ENCODE peak calls at places on chromosomes 13 and 19, in four cellular contexts. W is NB4, S is AG04449, U is stomach. G is an unnamed sample.

GRCh38 chr13:50208826-50209335 is 193.6 kb downstream of the KCNRG start:
- DNase-seq in U (peak), S (peak), W (peak), G (peak)

GRCh38 chr19:4587527-4587926 is 28.0 kb upstream of the SEMA6B start:
- DNase-seq in W (no peak), U (no peak), S (no peak), G (no peak)

GRCh38 chr13:48615017-48615416 is 38.7 kb upstream of the CYSLTR2 start:
- DNase-seq in W (peak), S (no peak), U (no peak), G (no peak)

GRCh38 chr19:5128251-5128931 is 159.5 kb downstream of the KDM4B start:
- DNase-seq in W (no peak), U (peak), S (no peak), G (no peak)

GRCh38 chr13:99356216-99357089 is 49.3 kb upstream of the GPR183 start:
- DNase-seq in U (no peak), S (no peak), W (no peak), G (peak)

GRCh38 chr19:35240322-35240721 is 8.5 kb upstream of the LSR start:
- DNase-seq in W (no peak), S (no peak), U (no peak), G (no peak)

GRCh38 chr13:106284358-106284757 is 251.1 kb downstream of the EFNB2 start:
- DNase-seq in U (no peak), W (no peak), S (peak), G (no peak)

GRCh38 chr13:31172535-31172934 is 10.8 kb upstream of the HSPH1 start:
- DNase-seq in S (peak), U (no peak), W (no peak), G (no peak)

GRCh38 chr13:114108141-114108761 is 24.2 kb downstream of the RASA3 start:
- DNase-seq in W (no peak), U (no peak), S (no peak), G (no peak)

GRCh38 chr19:46828484-46828883 is 22.2 kb downstream of the AP2S1 start:
- DNase-seq in U (no peak), S (no peak), W (no peak), G (no peak)

GRCh38 chr19:50331187-50332013 is 2.2 kb upstream of the KCNC3 start:
- DNase-seq in S (no peak), U (no peak), W (no peak), G (peak)

GRCh38 chr19:14476663-14477401 is 1.7 kb upstream of the PTGER1 start:
- DNase-seq in S (no peak), U (peak), W (peak), G (no peak)

GRCh38 chr13:48493851-48494250 is 39.0 kb downstream of the RCBTB2 start:
- DNase-seq in W (no peak), U (no peak), S (no peak), G (no peak)

GRCh38 chr13:97256343-97256783 is 34.2 kb downstream of the MBNL2 start:
- DNase-seq in S (peak), U (no peak), W (no peak), G (no peak)

GRCh38 chr19:5130371-5131030 is 161.6 kb downstream of the KDM4B start:
- DNase-seq in U (no peak), W (no peak), S (no peak), G (peak)

GRCh38 chr19:29454109-29454508 is 71.7 kb upstream of the VSTM2B start:
- DNase-seq in S (no peak), U (no peak), W (no peak), G (no peak)

GRCh38 chr13:95858286-95859075 is 181.5 kb downstream of the DNAJC3 start:
- DNase-seq in W (no peak), U (no peak), S (no peak), G (no peak)

GRCh38 chr19:3350014-3350663 is 16.2 kb upstream of the NFIC start:
- DNase-seq in U (peak), W (no peak), S (no peak), G (no peak)

GRCh38 chr19:38786572-38787265 is 2.3 kb upstream of the LGALS7B start:
- DNase-seq in W (no peak), U (no peak), S (no peak), G (no peak)

GRCh38 chr19:49700563-49700962 is 9.6 kb downstream of the CPT1C start:
- DNase-seq in U (no peak), W (no peak), S (no peak), G (no peak)

GRCh38 chr19:46435009-46435408 is 6.3 kb upstream of the PNMA8C start:
- DNase-seq in U (no peak), S (no peak), W (no peak), G (no peak)

GRCh38 chr19:5436101-5436947 is 18.9 kb upstream of the ZNRF4 start:
- DNase-seq in W (no peak), U (no peak), S (peak), G (no peak)

GRCh38 chr19:33114302-33114701 is 17.6 kb upstream of the WDR88 start:
- DNase-seq in W (no peak), S (no peak), U (no peak), G (no peak)

GRCh38 chr13:80904386-80904785 is 563.5 kb upstream of the SPRY2 start:
- DNase-seq in S (no peak), W (no peak), U (no peak), G (no peak)

GRCh38 chr19:2613507-2614295 is 88.8 kb downstream of the GNG7 start:
- DNase-seq in W (peak), S (no peak), U (peak), G (peak)

GRCh38 chr13:102799544-102800144 is 725 bp downstream of the BIVM start:
- DNase-seq in W (no peak), S (no peak), U (peak), G (peak)

GRCh38 chr19:489418-490196 is 6.7 kb upstream of the MADCAM1 start:
- DNase-seq in U (no peak), S (no peak), W (no peak), G (no peak)

GRCh38 chr19:39497850-39498261 is 891 bp upstream of the DLL3 start:
- DNase-seq in U (no peak), W (peak), S (no peak), G (peak)

GRCh38 chr19:17503240-17503639 is 8.2 kb upstream of the PGLS start:
- DNase-seq in S (no peak), U (no peak), W (no peak), G (no peak)

GRCh38 chr19:1854542-1855039 is 6.3 kb upstream of the REXO1 start:
- DNase-seq in S (no peak), U (no peak), W (no peak), G (no peak)

GRCh38 chr19:23222998-23223652 is 27.1 kb downstream of the ZNF724 start:
- DNase-seq in W (peak), U (no peak), S (no peak), G (no peak)
- H3K4me3 ChIP-seq in W (no peak), U (no peak), S (no peak), G (no peak)

GRCh38 chr13:20177049-20177831 is 15.5 kb downstream of the GJB2 start:
- DNase-seq in W (no peak), U (no peak), S (no peak), G (no peak)
- H3K4me3 ChIP-seq in W (no peak), U (peak), S (peak), G (no peak)

DNA sequence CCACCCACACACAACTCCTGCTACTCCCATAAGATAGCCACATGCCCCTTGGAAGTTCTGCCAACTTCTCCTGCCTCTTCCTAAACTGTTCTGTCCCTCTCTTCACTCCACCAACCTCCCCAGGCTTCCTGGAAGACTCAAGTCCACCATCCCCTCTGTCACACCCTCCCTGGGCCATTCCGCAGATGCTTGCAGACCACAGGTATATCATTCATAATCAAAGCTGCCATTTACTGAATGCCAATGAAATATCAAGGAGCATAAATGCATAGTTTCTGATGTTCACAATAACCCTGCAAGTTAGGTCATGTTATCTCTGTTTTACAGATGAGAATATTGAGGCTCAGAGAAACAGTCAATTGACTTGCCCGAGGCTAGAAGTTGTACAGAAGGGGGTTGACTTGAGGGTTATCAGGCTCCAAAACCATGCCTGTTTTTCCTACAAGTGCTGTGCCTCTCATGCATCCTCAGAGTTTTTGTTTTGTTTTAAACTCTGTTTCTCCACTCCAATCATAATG is 135.6 kb downstream of the SLC7A1 start:
- DNase-seq in W (no peak), U (no peak), S (no peak), G (no peak)
- H3K4me3 ChIP-seq in W (no peak), U (no peak), S (no peak), G (no peak)

GRCh38 chr19:6773323-6773931 is 919 bp downstream of the VAV1 start:
- DNase-seq in S (no peak), U (peak), W (peak), G (peak)
- H3K4me3 ChIP-seq in S (no peak), U (peak), W (peak), G (peak)